ENCODE peak calls at places on chromosomes 6 and 20, in nine cellular contexts. W, K, Z, U, C, H, A, O and X are unnamed samples.

GRCh38 chr6:40715501-40716403 is 128.6 kb upstream of the LRFN2 start:
- DNase-seq in K (no peak), O (no peak), U (peak; percentile 78), C (no peak), Z (no peak), W (no peak), H (no peak), A (no peak), X (no peak)

GRCh38 chr6:161210857-161211256 is 63.0 kb downstream of the AGPAT4 start:
- DNase-seq in O (no peak), Z (no peak), C (no peak), H (no peak), U (no peak), K (no peak), W (no peak), A (no peak), X (no peak)

GRCh38 chr6:148521158-148521557 is 178.5 kb downstream of the SASH1 start:
- DNase-seq in Z (no peak), C (no peak), O (no peak), U (no peak), H (no peak), W (no peak), K (no peak), A (no peak), X (no peak)

GRCh38 chr6:20931093-20931492 is 396.8 kb downstream of the CDKAL1 start:
- DNase-seq in C (no peak), A (no peak), O (no peak), Z (no peak), U (no peak), W (no peak), K (no peak), H (no peak), X (no peak)

GRCh38 chr6:43255408-43256054 is 12.2 kb downstream of the TTBK1 start:
- DNase-seq in O (no peak), C (no peak), A (no peak), H (no peak), Z (no peak), K (no peak), U (no peak), W (no peak), X (no peak)

GRCh38 chr6:62367601-62368000 is 81.6 kb upstream of the KHDRBS2 start:
- DNase-seq in A (no peak), H (no peak), O (no peak), C (no peak), Z (no peak), W (no peak), K (no peak), U (peak; percentile 71), X (no peak)

GRCh38 chr6:159184559-159184958 is 15.4 kb downstream of the FNDC1 start:
- DNase-seq in U (no peak), W (no peak), H (no peak), A (no peak), O (no peak), Z (no peak), K (peak; percentile 42), C (no peak), X (no peak)

GRCh38 chr6:169530762-169531143 is 171.1 kb downstream of the WDR27 start:
- DNase-seq in W (no peak), U (no peak), O (no peak), Z (no peak), H (no peak), C (no peak), K (no peak), A (no peak), X (no peak)

GRCh38 chr20:61447950-61448349 is 195.9 kb downstream of the CDH4 start:
- DNase-seq in C (no peak), Z (no peak), A (no peak), W (no peak), K (no peak), O (no peak), U (no peak), H (no peak), X (no peak)

GRCh38 chr6:13538084-13538483 is 36.3 kb upstream of the SIRT5 start:
- DNase-seq in Z (peak; percentile 50), C (no peak), K (peak; percentile 25), O (no peak), W (peak; percentile 23), A (peak; percentile 60), U (peak; percentile 61), H (peak; percentile 40), X (peak; percentile 46)

GRCh38 chr20:23446505-23446904 is 6.2 kb downstream of the CST11 start:
- DNase-seq in U (peak; percentile 80), C (peak; percentile 56), K (peak; percentile 49), A (peak; percentile 14), Z (peak; percentile 59), W (peak; percentile 49), H (peak; percentile 35), O (no peak), X (peak; percentile 29)

GRCh38 chr20:42218566-42218965 is 600.4 kb upstream of the CHD6 start:
- DNase-seq in O (no peak), U (no peak), K (no peak), H (no peak), W (no peak), A (no peak), Z (no peak), C (no peak), X (no peak)

GRCh38 chr6:3359973-3360726 is 96.7 kb downstream of the SLC22A23 start:
- DNase-seq in Z (no peak), U (no peak), H (no peak), A (no peak), W (no peak), C (no peak), K (no peak), O (no peak), X (no peak)

GRCh38 chr6:143283887-143284640 is 166.4 kb downstream of the ADAT2 start:
- DNase-seq in A (no peak), W (no peak), O (no peak), H (no peak), U (no peak), K (no peak), Z (no peak), C (no peak), X (no peak)

GRCh38 chr6:31814677-31815024 is 432 bp downstream of the HSPA1L start:
- DNase-seq in Z (no peak), C (peak; percentile 93), O (peak; percentile 50), H (peak; percentile 57), W (peak; percentile 95), K (peak; percentile 97), A (no peak), U (peak; percentile 97), X (no peak)

GRCh38 chr6:118588626-118589025 is 40.5 kb downstream of the PLN start:
- DNase-seq in K (no peak), Z (no peak), H (no peak), C (no peak), U (no peak), W (no peak), A (no peak), O (no peak), X (no peak)

GRCh38 chr20:24033560-24033959 is 45.0 kb upstream of the GGTLC1 start:
- DNase-seq in C (no peak), K (no peak), H (no peak), W (no peak), Z (no peak), O (no peak), A (no peak), U (no peak), X (no peak)

GRCh38 chr20:63102720-63103375 is 96.1 kb upstream of the BHLHE23 start:
- DNase-seq in H (no peak), K (no peak), U (no peak), C (no peak), O (peak; percentile 46), Z (peak; percentile 45), A (peak; percentile 57), W (no peak), X (peak; percentile 83)

GRCh38 chr6:136738178-136739057 is 53.9 kb downstream of the MAP3K5 start:
- DNase-seq in A (no peak), C (peak; percentile 55), U (no peak), K (no peak), W (no peak), O (no peak), H (no peak), Z (no peak), X (no peak)

GRCh38 chr20:44722990-44723389 is 7.8 kb downstream of the CCN5 start:
- DNase-seq in K (no peak), A (no peak), O (no peak), U (no peak), Z (no peak), C (no peak), H (no peak), W (no peak), X (no peak)

GRCh38 chr6:119148102-119148824 is 69.8 kb upstream of the FAM184A start:
- DNase-seq in Z (peak; percentile 71), W (peak; percentile 52), K (peak; percentile 50), A (peak; percentile 58), O (no peak), H (peak; percentile 63), U (peak; percentile 62), C (no peak), X (peak; percentile 24)

GRCh38 chr6:88982720-88983119 is 19.3 kb upstream of the RNGTT start:
- DNase-seq in W (peak; percentile 43), U (peak; percentile 73), Z (peak; percentile 47), C (peak; percentile 49), K (peak; percentile 41), O (no peak), H (peak; percentile 29), A (peak; percentile 63), X (peak; percentile 32)

GRCh38 chr6:146851837-146852236 is 253.1 kb downstream of the ADGB start:
- DNase-seq in U (no peak), K (peak; percentile 23), A (peak; percentile 20), O (no peak), W (no peak), Z (no peak), H (no peak), C (no peak), X (no peak)